ENCODE peak calls at places on chromosome 2, in four cellular contexts. R, N, C and X are unnamed samples. For H3K27me3, the result is how much of the 10 kb centered on the place peaks cover.

GRCh38 chr2:143504397-143504796 is 375.2 kb downstream of the ARHGAP15 start:
- DNase-seq in N (no peak), C (no peak), R (no peak), X (no peak)

GRCh38 chr2:33395660-33396249 is 80.7 kb upstream of the RASGRP3 start:
- DNase-seq in N (no peak), R (no peak), C (peak), X (no peak)

GRCh38 chr2:10174173-10174572 is 51.6 kb downstream of the RRM2 start:
- DNase-seq in N (no peak), C (no peak), R (no peak), X (no peak)

GRCh38 chr2:128466377-128467175 is 147.9 kb upstream of the HS6ST1 start:
- DNase-seq in C (no peak), R (no peak), N (peak), X (no peak)

GRCh38 chr2:164934790-164935466 is 20.4 kb downstream of the SLC38A11 start:
- DNase-seq in N (no peak), C (no peak), R (no peak), X (no peak)

GRCh38 chr2:30757737-30758136 is 49.5 kb downstream of the CAPN13 start:
- DNase-seq in R (no peak), C (no peak), N (no peak), X (no peak)

GRCh38 chr2:223545830-223546229 is 56.3 kb downstream of the SCG2 start:
- DNase-seq in N (no peak), C (no peak), R (no peak), X (no peak)

GRCh38 chr2:192194065-192194865 is 468 bp downstream of the TMEFF2 start:
- DNase-seq in R (peak), C (peak), N (peak), X (no peak)

GRCh38 chr2:238132463-238133450 is 5.7 kb upstream of the KLHL30 start:
- DNase-seq in R (no peak), C (no peak), N (peak), X (no peak)

GRCh38 chr2:169002151-169002738 is 28.9 kb downstream of the ABCB11 start:
- DNase-seq in C (no peak), R (no peak), N (no peak), X (no peak)

GRCh38 chr2:201779996-201780673 is 598 bp downstream of the ALS2 start:
- DNase-seq in C (no peak), R (no peak), N (no peak), X (no peak)

GRCh38 chr2:12155308-12156061 is 409.1 kb downstream of the LPIN1 start:
- DNase-seq in C (peak), R (no peak), N (peak), X (no peak)

GRCh38 chr2:16561251-16561650 is 104.4 kb downstream of the CYRIA start:
- DNase-seq in N (no peak), C (no peak), R (no peak), X (no peak)

GRCh38 chr2:189570565-189570964 is 10.0 kb downstream of the SLC40A1 start:
- DNase-seq in C (no peak), N (no peak), R (no peak), X (no peak)

GRCh38 chr2:37154790-37155189 is 2.0 kb downstream of the EIF2AK2 start:
- DNase-seq in N (no peak), R (no peak), C (no peak), X (no peak)

GRCh38 chr2:105142239-105142638 is 99.3 kb upstream of the GPR45 start:
- DNase-seq in C (no peak), R (no peak), N (no peak), X (no peak)

GRCh38 chr2:173906626-173907025 is 58.5 kb downstream of the SP3 start:
- DNase-seq in C (no peak), N (no peak), R (no peak), X (no peak)

GRCh38 chr2:110994250-110994961 is 126.3 kb upstream of the BCL2L11 start:
- DNase-seq in R (no peak), N (no peak), C (no peak), X (no peak)

GRCh38 chr2:241003369-241003768 is 5.0 kb downstream of the SNED1 start:
- DNase-seq in C (no peak), N (no peak), R (no peak), X (peak)

GRCh38 chr2:241003047-241003360 is 4.6 kb downstream of the SNED1 start:
- DNase-seq in C (no peak), R (peak), N (no peak), X (no peak)

GRCh38 chr2:241002275-241003046 is 4.0 kb downstream of the SNED1 start:
- DNase-seq in C (no peak), N (peak), R (no peak), X (no peak)

GRCh38 chr2:241005569-241005968 is 7.2 kb downstream of the SNED1 start:
- DNase-seq in R (no peak), C (no peak), N (no peak), X (no peak)

GRCh38 chr2:241003830-241004564 is 5.6 kb downstream of the SNED1 start:
- DNase-seq in R (no peak), C (no peak), N (no peak), X (no peak)
- H3K27me3 ChIP-seq in R (under half), C (under half), N (under half), X (under half)

GRCh38 chr2:131322209-131322608 is 41.8 kb downstream of the RAB6D start:
- DNase-seq in C (no peak), N (no peak), R (no peak), X (no peak)
- H3K27ac ChIP-seq in C (no peak), N (no peak), R (no peak), X (no peak)

GRCh38 chr2:219532378-219532649 is 11.3 kb downstream of the CHPF start:
- DNase-seq in N (no peak), C (no peak), R (no peak), X (no peak)
- H3K27me3 ChIP-seq in N (under half), C (under half), R (under half), X (under half)

GRCh38 chr2:46268196-46268595 is 29.0 kb upstream of the EPAS1 start:
- DNase-seq in R (no peak), C (no peak), N (no peak), X (no peak)
- H3K27ac ChIP-seq in R (no peak), C (no peak), N (no peak), X (no peak)

GRCh38 chr2:176130153-176130916 is 830 bp downstream of the HOXD8 start:
- DNase-seq in N (peak), R (peak), C (no peak), X (peak)
- H3K27me3 ChIP-seq in N (under half), R (under half), C (half or more), X (under half)

DNA sequence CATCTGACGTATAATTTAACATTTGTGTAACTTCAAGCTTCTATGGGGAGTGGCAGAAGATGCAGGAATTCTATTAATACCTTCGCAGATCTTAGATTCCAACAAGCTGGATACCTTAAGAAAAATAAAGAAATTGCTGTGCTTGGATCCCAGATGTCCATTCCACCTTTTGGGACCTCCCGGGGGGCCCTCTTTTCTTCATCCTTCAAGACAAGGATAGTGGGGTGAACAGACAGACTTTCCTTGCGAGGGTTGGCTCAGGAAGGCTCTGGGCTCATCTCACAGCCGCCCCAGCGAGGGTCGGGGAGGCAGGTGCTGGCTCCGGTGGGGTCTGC is 509 bp upstream of the RNF144A start:
- DNase-seq in N (no peak), R (no peak), C (no peak), X (no peak)
- H3K27ac ChIP-seq in N (no peak), R (no peak), C (no peak), X (no peak)